ENCODE peak calls at places on chromosomes 2 and 18, in nine cellular contexts. One of them, this sample, is unnamed.

GRCh38 chr2:97969466-97970067 is 26.2 kb downstream of the TMEM131 start:
- DNase-seq in esophagus squamous epithelium: no peak
- DNase-seq in GM23338: no peak
- DNase-seq in aorta: no peak
- DNase-seq in AG04450: no peak
- DNase-seq in brain microvascular endothelial cell: peak; percentile 62
- DNase-seq in cardiac muscle cell: peak; percentile 75
- DNase-seq in endodermal cell: no peak
- DNase-seq in tibial artery: no peak
- DNase-seq in this sample: no peak

GRCh38 chr2:232477751-232478510 is 9.7 kb downstream of the ECEL1 start:
- DNase-seq in aorta: peak; percentile 37
- DNase-seq in GM23338: no peak
- DNase-seq in brain microvascular endothelial cell: no peak
- DNase-seq in esophagus squamous epithelium: no peak
- DNase-seq in cardiac muscle cell: no peak
- DNase-seq in AG04450: no peak
- DNase-seq in tibial artery: no peak
- DNase-seq in endodermal cell: peak; percentile 45
- DNase-seq in this sample: peak; percentile 49

GRCh38 chr2:14572588-14573089 is 59.9 kb upstream of the LRATD1 start:
- DNase-seq in endodermal cell: no peak
- DNase-seq in tibial artery: no peak
- DNase-seq in AG04450: no peak
- DNase-seq in aorta: no peak
- DNase-seq in cardiac muscle cell: no peak
- DNase-seq in esophagus squamous epithelium: no peak
- DNase-seq in brain microvascular endothelial cell: no peak
- DNase-seq in GM23338: no peak
- DNase-seq in this sample: no peak

GRCh38 chr2:156800781-156801366 is 364.7 kb downstream of the GPD2 start:
- DNase-seq in cardiac muscle cell: no peak
- DNase-seq in aorta: no peak
- DNase-seq in brain microvascular endothelial cell: no peak
- DNase-seq in esophagus squamous epithelium: no peak
- DNase-seq in AG04450: no peak
- DNase-seq in endodermal cell: no peak
- DNase-seq in tibial artery: no peak
- DNase-seq in GM23338: peak; percentile 15
- DNase-seq in this sample: no peak

GRCh38 chr2:158034198-158034831 is 67.4 kb upstream of the UPP2 start:
- DNase-seq in cardiac muscle cell: peak; percentile 69
- DNase-seq in tibial artery: no peak
- DNase-seq in endodermal cell: peak; percentile 86
- DNase-seq in AG04450: no peak
- DNase-seq in GM23338: peak; percentile 88
- DNase-seq in aorta: no peak
- DNase-seq in esophagus squamous epithelium: no peak
- DNase-seq in brain microvascular endothelial cell: peak; percentile 73
- DNase-seq in this sample: no peak

GRCh38 chr2:1739961-1740713 is 4.2 kb downstream of the PXDN start:
- DNase-seq in esophagus squamous epithelium: no peak
- DNase-seq in endodermal cell: peak; percentile 42
- DNase-seq in GM23338: no peak
- DNase-seq in cardiac muscle cell: no peak
- DNase-seq in AG04450: no peak
- DNase-seq in tibial artery: no peak
- DNase-seq in aorta: no peak
- DNase-seq in brain microvascular endothelial cell: peak; percentile 66
- DNase-seq in this sample: peak; percentile 69

GRCh38 chr18:1968801-1969498 is 602.4 kb downstream of the METTL4 start:
- DNase-seq in aorta: no peak
- DNase-seq in esophagus squamous epithelium: no peak
- DNase-seq in tibial artery: no peak
- DNase-seq in AG04450: no peak
- DNase-seq in GM23338: peak; percentile 28
- DNase-seq in brain microvascular endothelial cell: no peak
- DNase-seq in endodermal cell: no peak
- DNase-seq in cardiac muscle cell: no peak
- DNase-seq in this sample: no peak

GRCh38 chr2:11359865-11360264 is 15.4 kb upstream of the ROCK2 start:
- DNase-seq in aorta: no peak
- DNase-seq in endodermal cell: no peak
- DNase-seq in GM23338: no peak
- DNase-seq in AG04450: no peak
- DNase-seq in tibial artery: no peak
- DNase-seq in esophagus squamous epithelium: no peak
- DNase-seq in cardiac muscle cell: no peak
- DNase-seq in brain microvascular endothelial cell: no peak
- DNase-seq in this sample: no peak

GRCh38 chr2:166610180-166610919 is 116.3 kb upstream of the SCN7A start:
- DNase-seq in aorta: no peak
- DNase-seq in AG04450: no peak
- DNase-seq in cardiac muscle cell: peak; percentile 20
- DNase-seq in brain microvascular endothelial cell: no peak
- DNase-seq in tibial artery: no peak
- DNase-seq in endodermal cell: peak; percentile 72
- DNase-seq in esophagus squamous epithelium: no peak
- DNase-seq in GM23338: peak; percentile 77
- DNase-seq in this sample: peak; percentile 63

GRCh38 chr2:10400568-10400977 is 47.6 kb downstream of the ODC1 start:
- DNase-seq in esophagus squamous epithelium: no peak
- DNase-seq in AG04450: no peak
- DNase-seq in tibial artery: peak; percentile 61
- DNase-seq in endodermal cell: no peak
- DNase-seq in aorta: peak; percentile 86
- DNase-seq in cardiac muscle cell: no peak
- DNase-seq in GM23338: no peak
- DNase-seq in brain microvascular endothelial cell: no peak
- DNase-seq in this sample: peak; percentile 79

GRCh38 chr2:9809448-9810088 is 33.7 kb upstream of the TAF1B start:
- DNase-seq in AG04450: no peak
- DNase-seq in GM23338: no peak
- DNase-seq in aorta: no peak
- DNase-seq in endodermal cell: no peak
- DNase-seq in brain microvascular endothelial cell: no peak
- DNase-seq in esophagus squamous epithelium: no peak
- DNase-seq in tibial artery: no peak
- DNase-seq in cardiac muscle cell: no peak
- DNase-seq in this sample: peak; percentile 59

GRCh38 chr2:231348173-231348572 is 47.3 kb upstream of the B3GNT7 start:
- DNase-seq in aorta: no peak
- DNase-seq in endodermal cell: peak; percentile 24
- DNase-seq in brain microvascular endothelial cell: no peak
- DNase-seq in cardiac muscle cell: peak; percentile 75
- DNase-seq in AG04450: no peak
- DNase-seq in GM23338: no peak
- DNase-seq in tibial artery: no peak
- DNase-seq in esophagus squamous epithelium: no peak
- DNase-seq in this sample: no peak

GRCh38 chr2:120109186-120110061 is 96.5 kb downstream of the EPB41L5 start:
- DNase-seq in GM23338: no peak
- DNase-seq in brain microvascular endothelial cell: peak; percentile 39
- DNase-seq in esophagus squamous epithelium: no peak
- DNase-seq in tibial artery: no peak
- DNase-seq in endodermal cell: no peak
- DNase-seq in AG04450: no peak
- DNase-seq in cardiac muscle cell: peak; percentile 64
- DNase-seq in aorta: no peak
- DNase-seq in this sample: no peak

GRCh38 chr2:101012706-101013181 is 10.7 kb downstream of the RPL31 start:
- DNase-seq in GM23338: peak; percentile 53
- DNase-seq in AG04450: no peak
- DNase-seq in endodermal cell: no peak
- DNase-seq in brain microvascular endothelial cell: peak; percentile 44
- DNase-seq in aorta: no peak
- DNase-seq in esophagus squamous epithelium: no peak
- DNase-seq in tibial artery: no peak
- DNase-seq in cardiac muscle cell: peak; percentile 59
- DNase-seq in this sample: no peak

GRCh38 chr2:74489906-74490305 is 7.0 kb downstream of the TTC31 start:
- DNase-seq in AG04450: no peak
- DNase-seq in cardiac muscle cell: no peak
- DNase-seq in endodermal cell: no peak
- DNase-seq in GM23338: no peak
- DNase-seq in esophagus squamous epithelium: no peak
- DNase-seq in aorta: peak; percentile 11
- DNase-seq in brain microvascular endothelial cell: no peak
- DNase-seq in tibial artery: no peak
- DNase-seq in this sample: no peak

GRCh38 chr2:107545066-107545465 is 281.6 kb upstream of the RGPD4 start:
- DNase-seq in brain microvascular endothelial cell: no peak
- DNase-seq in GM23338: no peak
- DNase-seq in esophagus squamous epithelium: no peak
- DNase-seq in AG04450: no peak
- DNase-seq in endodermal cell: no peak
- DNase-seq in cardiac muscle cell: no peak
- DNase-seq in aorta: no peak
- DNase-seq in tibial artery: no peak
- DNase-seq in this sample: no peak

GRCh38 chr18:3449702-3450357 is at the start of gene TGIF1:
- DNase-seq in AG04450: no peak
- DNase-seq in GM23338: peak; percentile 82
- DNase-seq in endodermal cell: peak; percentile 92
- DNase-seq in brain microvascular endothelial cell: peak; percentile 60
- DNase-seq in tibial artery: peak; percentile 86
- DNase-seq in esophagus squamous epithelium: peak; percentile 45
- DNase-seq in aorta: peak; percentile 88
- DNase-seq in cardiac muscle cell: peak; percentile 92
- DNase-seq in this sample: peak; percentile 94

GRCh38 chr2:149924549-149925213 is 337.1 kb upstream of the MMADHC start:
- DNase-seq in tibial artery: no peak
- DNase-seq in esophagus squamous epithelium: no peak
- DNase-seq in AG04450: no peak
- DNase-seq in GM23338: no peak
- DNase-seq in aorta: no peak
- DNase-seq in cardiac muscle cell: no peak
- DNase-seq in endodermal cell: no peak
- DNase-seq in brain microvascular endothelial cell: no peak
- DNase-seq in this sample: no peak

GRCh38 chr2:8480936-8481335 is 200.9 kb upstream of the ID2 start:
- DNase-seq in tibial artery: no peak
- DNase-seq in brain microvascular endothelial cell: no peak
- DNase-seq in aorta: no peak
- DNase-seq in AG04450: no peak
- DNase-seq in esophagus squamous epithelium: no peak
- DNase-seq in endodermal cell: no peak
- DNase-seq in GM23338: no peak
- DNase-seq in cardiac muscle cell: no peak
- DNase-seq in this sample: no peak

GRCh38 chr2:8478133-8478793 is 203.6 kb upstream of the ID2 start:
- DNase-seq in AG04450: no peak
- DNase-seq in cardiac muscle cell: no peak
- DNase-seq in GM23338: no peak
- DNase-seq in esophagus squamous epithelium: no peak
- DNase-seq in tibial artery: peak; percentile 48
- DNase-seq in endodermal cell: no peak
- DNase-seq in aorta: no peak
- DNase-seq in brain microvascular endothelial cell: no peak
- DNase-seq in this sample: peak; percentile 53

GRCh38 chr2:8475349-8476045 is 206.4 kb upstream of the ID2 start:
- DNase-seq in aorta: no peak
- DNase-seq in cardiac muscle cell: no peak
- DNase-seq in tibial artery: no peak
- DNase-seq in brain microvascular endothelial cell: no peak
- DNase-seq in AG04450: no peak
- DNase-seq in esophagus squamous epithelium: no peak
- DNase-seq in endodermal cell: no peak
- DNase-seq in GM23338: peak; percentile 40
- DNase-seq in this sample: peak; percentile 44

GRCh38 chr2:8479298-8479697 is 202.6 kb upstream of the ID2 start:
- DNase-seq in cardiac muscle cell: peak; percentile 21
- DNase-seq in brain microvascular endothelial cell: no peak
- DNase-seq in GM23338: no peak
- DNase-seq in tibial artery: no peak
- DNase-seq in AG04450: no peak
- DNase-seq in aorta: no peak
- DNase-seq in esophagus squamous epithelium: no peak
- DNase-seq in endodermal cell: peak; percentile 64
- DNase-seq in this sample: peak; percentile 30

GRCh38 chr2:8477511-8478132 is 204.2 kb upstream of the ID2 start:
- DNase-seq in brain microvascular endothelial cell: no peak
- DNase-seq in GM23338: no peak
- DNase-seq in aorta: no peak
- DNase-seq in tibial artery: no peak
- DNase-seq in endodermal cell: no peak
- DNase-seq in AG04450: no peak
- DNase-seq in esophagus squamous epithelium: no peak
- DNase-seq in cardiac muscle cell: no peak
- DNase-seq in this sample: peak; percentile 61
- H3K27ac ChIP-seq in brain microvascular endothelial cell: no peak overlapping the region
- H3K27ac ChIP-seq in GM23338: no peak overlapping the region
- H3K27ac ChIP-seq in aorta: no peak overlapping the region
- H3K27ac ChIP-seq in tibial artery: no peak overlapping the region
- H3K27ac ChIP-seq in endodermal cell: no peak overlapping the region
- H3K27ac ChIP-seq in AG04450: no peak overlapping the region
- H3K27ac ChIP-seq in esophagus squamous epithelium: peak overlapping the region; percentile 64
- H3K27ac ChIP-seq in cardiac muscle cell: no peak overlapping the region
- H3K27ac ChIP-seq in this sample: no peak overlapping the region

GRCh38 chr2:224882291-224883171 is 159.7 kb downstream of the DOCK10 start:
- DNase-seq in aorta: no peak
- DNase-seq in cardiac muscle cell: peak; percentile 72
- DNase-seq in endodermal cell: no peak
- DNase-seq in GM23338: no peak
- DNase-seq in esophagus squamous epithelium: no peak
- DNase-seq in tibial artery: no peak
- DNase-seq in AG04450: peak; percentile 74
- DNase-seq in brain microvascular endothelial cell: peak; percentile 72
- DNase-seq in this sample: no peak
- H3K4me3 ChIP-seq in aorta: no peak overlapping the region
- H3K4me3 ChIP-seq in cardiac muscle cell: no peak overlapping the region
- H3K4me3 ChIP-seq in endodermal cell: no peak overlapping the region
- H3K4me3 ChIP-seq in GM23338: no peak overlapping the region
- H3K4me3 ChIP-seq in esophagus squamous epithelium: no peak overlapping the region
- H3K4me3 ChIP-seq in tibial artery: no peak overlapping the region
- H3K4me3 ChIP-seq in AG04450: no peak overlapping the region
- H3K4me3 ChIP-seq in brain microvascular endothelial cell: no peak overlapping the region
- H3K4me3 ChIP-seq in this sample: no peak overlapping the region

GRCh38 chr18:62852851-62853250 is 137.5 kb downstream of the PHLPP1 start:
- DNase-seq in aorta: no peak
- DNase-seq in cardiac muscle cell: no peak
- DNase-seq in endodermal cell: no peak
- DNase-seq in AG04450: no peak
- DNase-seq in brain microvascular endothelial cell: no peak
- DNase-seq in GM23338: no peak
- DNase-seq in esophagus squamous epithelium: no peak
- DNase-seq in tibial artery: no peak
- DNase-seq in this sample: no peak
- H3K27ac ChIP-seq in aorta: no peak overlapping the region
- H3K27ac ChIP-seq in cardiac muscle cell: no peak overlapping the region
- H3K27ac ChIP-seq in endodermal cell: no peak overlapping the region
- H3K27ac ChIP-seq in AG04450: no peak overlapping the region
- H3K27ac ChIP-seq in brain microvascular endothelial cell: no peak overlapping the region
- H3K27ac ChIP-seq in GM23338: no peak overlapping the region
- H3K27ac ChIP-seq in esophagus squamous epithelium: no peak overlapping the region
- H3K27ac ChIP-seq in tibial artery: no peak overlapping the region
- H3K27ac ChIP-seq in this sample: no peak overlapping the region

DNA sequence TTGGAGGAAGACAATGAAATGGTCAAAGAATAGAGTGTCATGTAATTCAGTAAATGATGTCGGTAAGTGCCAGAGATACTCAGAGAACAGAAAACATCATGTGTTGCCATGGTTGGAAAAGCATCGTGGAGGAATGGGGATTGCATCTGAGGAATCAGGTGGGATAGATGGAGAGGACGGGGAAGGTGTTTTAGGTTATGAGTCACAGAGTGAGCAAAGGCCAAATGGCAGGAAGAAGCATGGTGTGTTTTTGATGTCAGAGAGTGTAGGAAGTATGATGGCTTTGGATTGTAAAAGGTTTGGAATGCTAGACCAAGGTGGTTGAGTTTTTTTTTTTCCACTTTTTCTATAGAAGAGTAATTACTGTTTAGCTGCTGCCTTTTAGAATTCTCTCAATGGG is 27.5 kb upstream of the CD28 start:
- DNase-seq in aorta: no peak
- DNase-seq in cardiac muscle cell: no peak
- DNase-seq in AG04450: no peak
- DNase-seq in brain microvascular endothelial cell: no peak
- DNase-seq in esophagus squamous epithelium: no peak
- DNase-seq in tibial artery: no peak
- DNase-seq in GM23338: no peak
- DNase-seq in endodermal cell: no peak
- DNase-seq in this sample: no peak
- H3K4me3 ChIP-seq in aorta: no peak overlapping the region
- H3K4me3 ChIP-seq in cardiac muscle cell: no peak overlapping the region
- H3K4me3 ChIP-seq in AG04450: no peak overlapping the region
- H3K4me3 ChIP-seq in brain microvascular endothelial cell: no peak overlapping the region
- H3K4me3 ChIP-seq in esophagus squamous epithelium: no peak overlapping the region
- H3K4me3 ChIP-seq in tibial artery: no peak overlapping the region
- H3K4me3 ChIP-seq in GM23338: no peak overlapping the region
- H3K4me3 ChIP-seq in endodermal cell: no peak overlapping the region
- H3K4me3 ChIP-seq in this sample: no peak overlapping the region

This sample was measured in sigmoid colon.